ENCODE peak calls at places on chromosomes 1 and 21, in six cellular contexts. One of them, this sample, is unnamed. For H3K4me1, the result is how much of the 10 kb centered on the place peaks cover.

GRCh38 chr1:2233997-2234761 is 6.1 kb downstream of the SKI start:
- DNase-seq in sigmoid colon: peak
- DNase-seq in breast epithelium: peak
- DNase-seq in A549: no peak
- DNase-seq in right lobe of liver: peak
- DNase-seq in heart left ventricle: peak
- DNase-seq in this sample: peak

GRCh38 chr21:46199436-46200373 is 15.4 kb upstream of the SPATC1L start:
- DNase-seq in A549: no peak
- DNase-seq in breast epithelium: no peak
- DNase-seq in right lobe of liver: no peak
- DNase-seq in sigmoid colon: peak
- DNase-seq in heart left ventricle: no peak
- DNase-seq in this sample: no peak

GRCh38 chr1:24027838-24028468 is 47.8 kb upstream of the SRSF10 start:
- DNase-seq in A549: no peak
- DNase-seq in breast epithelium: no peak
- DNase-seq in sigmoid colon: no peak
- DNase-seq in heart left ventricle: no peak
- DNase-seq in right lobe of liver: no peak
- DNase-seq in this sample: no peak

GRCh38 chr1:89259283-89259971 is 13.2 kb downstream of the GBP5 start:
- DNase-seq in sigmoid colon: no peak
- DNase-seq in heart left ventricle: no peak
- DNase-seq in right lobe of liver: no peak
- DNase-seq in breast epithelium: no peak
- DNase-seq in A549: no peak
- DNase-seq in this sample: no peak

GRCh38 chr1:62625415-62625814 is 28.1 kb downstream of the ANGPTL3 start:
- DNase-seq in right lobe of liver: no peak
- DNase-seq in heart left ventricle: no peak
- DNase-seq in breast epithelium: no peak
- DNase-seq in A549: no peak
- DNase-seq in sigmoid colon: no peak
- DNase-seq in this sample: no peak

GRCh38 chr1:12143631-12144155 is 23.1 kb upstream of the TNFRSF1B start:
- DNase-seq in breast epithelium: no peak
- DNase-seq in A549: no peak
- DNase-seq in right lobe of liver: peak
- DNase-seq in sigmoid colon: peak
- DNase-seq in heart left ventricle: peak
- DNase-seq in this sample: peak

GRCh38 chr1:192224386-192224785 is 66.1 kb downstream of the RGS18 start:
- DNase-seq in right lobe of liver: no peak
- DNase-seq in heart left ventricle: no peak
- DNase-seq in sigmoid colon: no peak
- DNase-seq in A549: no peak
- DNase-seq in breast epithelium: no peak
- DNase-seq in this sample: no peak

GRCh38 chr1:111747282-111747734 is 8.1 kb upstream of the INKA2 start:
- DNase-seq in breast epithelium: no peak
- DNase-seq in sigmoid colon: no peak
- DNase-seq in A549: peak
- DNase-seq in right lobe of liver: no peak
- DNase-seq in heart left ventricle: no peak
- DNase-seq in this sample: peak

GRCh38 chr1:67710417-67710816 is 25.4 kb downstream of the GADD45A start:
- DNase-seq in breast epithelium: no peak
- DNase-seq in right lobe of liver: no peak
- DNase-seq in heart left ventricle: no peak
- DNase-seq in A549: no peak
- DNase-seq in sigmoid colon: no peak
- DNase-seq in this sample: no peak

GRCh38 chr1:57307382-57307781 is 116.5 kb downstream of the DAB1 start:
- DNase-seq in sigmoid colon: no peak
- DNase-seq in heart left ventricle: no peak
- DNase-seq in A549: no peak
- DNase-seq in breast epithelium: no peak
- DNase-seq in right lobe of liver: no peak
- DNase-seq in this sample: no peak

GRCh38 chr1:180652791-180653190 is 21.0 kb downstream of the XPR1 start:
- DNase-seq in sigmoid colon: no peak
- DNase-seq in breast epithelium: no peak
- DNase-seq in A549: no peak
- DNase-seq in heart left ventricle: no peak
- DNase-seq in right lobe of liver: no peak
- DNase-seq in this sample: no peak

GRCh38 chr21:16002872-16003466 is 273.2 kb downstream of the USP25 start:
- DNase-seq in right lobe of liver: no peak
- DNase-seq in breast epithelium: no peak
- DNase-seq in heart left ventricle: no peak
- DNase-seq in A549: no peak
- DNase-seq in sigmoid colon: no peak
- DNase-seq in this sample: no peak

GRCh38 chr1:18681423-18681835 is 50.8 kb downstream of the PAX7 start:
- DNase-seq in A549: peak
- DNase-seq in right lobe of liver: no peak
- DNase-seq in breast epithelium: no peak
- DNase-seq in heart left ventricle: no peak
- DNase-seq in sigmoid colon: no peak
- DNase-seq in this sample: no peak

GRCh38 chr1:18682375-18682774 is 51.7 kb downstream of the PAX7 start:
- DNase-seq in breast epithelium: no peak
- DNase-seq in sigmoid colon: no peak
- DNase-seq in heart left ventricle: no peak
- DNase-seq in right lobe of liver: no peak
- DNase-seq in A549: no peak
- DNase-seq in this sample: no peak

GRCh38 chr1:18673976-18674375 is 43.3 kb downstream of the PAX7 start:
- DNase-seq in A549: no peak
- DNase-seq in heart left ventricle: no peak
- DNase-seq in right lobe of liver: no peak
- DNase-seq in breast epithelium: no peak
- DNase-seq in sigmoid colon: no peak
- DNase-seq in this sample: no peak

DNA sequence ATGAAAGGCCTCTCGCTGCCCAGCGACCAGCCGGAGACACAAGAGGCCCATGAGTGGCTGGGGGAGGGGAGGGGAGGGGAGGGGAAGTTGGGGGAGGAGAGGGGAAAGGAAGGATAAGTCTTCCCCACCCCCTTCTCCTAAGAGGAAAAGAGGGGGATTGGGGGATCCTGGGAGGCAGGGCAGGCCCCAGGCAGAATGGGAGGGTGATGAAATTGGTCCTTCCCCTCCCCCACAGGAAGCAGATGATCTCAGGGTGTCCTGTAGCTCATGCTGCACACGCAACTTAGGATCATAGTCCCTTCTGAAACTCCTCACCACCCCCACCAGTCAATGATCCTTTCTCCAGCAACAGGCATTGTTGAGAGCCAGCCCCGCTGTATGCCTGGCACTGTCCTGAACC is 45.8 kb downstream of the PAX7 start:
- DNase-seq in sigmoid colon: no peak
- DNase-seq in A549: no peak
- DNase-seq in breast epithelium: no peak
- DNase-seq in heart left ventricle: no peak
- DNase-seq in right lobe of liver: no peak
- DNase-seq in this sample: no peak
- H3K27ac ChIP-seq in sigmoid colon: no peak
- H3K27ac ChIP-seq in A549: peak
- H3K27ac ChIP-seq in breast epithelium: no peak
- H3K27ac ChIP-seq in heart left ventricle: no peak
- H3K27ac ChIP-seq in right lobe of liver: no peak
- H3K27ac ChIP-seq in this sample: no peak

GRCh38 chr1:26372039-26372438 is 511 bp downstream of the ZNF683 start:
- DNase-seq in heart left ventricle: no peak
- DNase-seq in sigmoid colon: no peak
- DNase-seq in breast epithelium: no peak
- DNase-seq in right lobe of liver: no peak
- DNase-seq in A549: no peak
- DNase-seq in this sample: no peak

GRCh38 chr1:26373281-26373680 is 731 bp upstream of the ZNF683 start:
- DNase-seq in right lobe of liver: no peak
- DNase-seq in breast epithelium: no peak
- DNase-seq in heart left ventricle: no peak
- DNase-seq in A549: no peak
- DNase-seq in sigmoid colon: no peak
- DNase-seq in this sample: no peak

GRCh38 chr1:26373789-26374188 is 1.2 kb upstream of the ZNF683 start:
- DNase-seq in heart left ventricle: no peak
- DNase-seq in sigmoid colon: no peak
- DNase-seq in breast epithelium: no peak
- DNase-seq in right lobe of liver: no peak
- DNase-seq in A549: no peak
- DNase-seq in this sample: no peak

GRCh38 chr1:26376050-26376449 is 3.5 kb upstream of the ZNF683 start:
- DNase-seq in heart left ventricle: no peak
- DNase-seq in sigmoid colon: no peak
- DNase-seq in breast epithelium: no peak
- DNase-seq in right lobe of liver: no peak
- DNase-seq in A549: no peak
- DNase-seq in this sample: no peak

GRCh38 chr1:26375081-26375480 is 2.5 kb upstream of the ZNF683 start:
- DNase-seq in right lobe of liver: no peak
- DNase-seq in A549: no peak
- DNase-seq in breast epithelium: no peak
- DNase-seq in heart left ventricle: no peak
- DNase-seq in sigmoid colon: no peak
- DNase-seq in this sample: no peak
- H3K4me1 ChIP-seq in right lobe of liver: under half
- H3K4me1 ChIP-seq in A549: under half
- H3K4me1 ChIP-seq in breast epithelium: under half
- H3K4me1 ChIP-seq in heart left ventricle: under half
- H3K4me1 ChIP-seq in sigmoid colon: under half
- H3K4me1 ChIP-seq in this sample: under half

GRCh38 chr1:234994411-234995295 is 134.0 kb downstream of the TOMM20 start:
- DNase-seq in heart left ventricle: no peak
- DNase-seq in right lobe of liver: no peak
- DNase-seq in breast epithelium: no peak
- DNase-seq in A549: no peak
- DNase-seq in sigmoid colon: peak
- DNase-seq in this sample: no peak

GRCh38 chr1:234999513-234999940 is 129.1 kb downstream of the TOMM20 start:
- DNase-seq in breast epithelium: no peak
- DNase-seq in A549: no peak
- DNase-seq in heart left ventricle: no peak
- DNase-seq in right lobe of liver: no peak
- DNase-seq in sigmoid colon: peak
- DNase-seq in this sample: no peak

GRCh38 chr1:234996245-234996757 is 132.3 kb downstream of the TOMM20 start:
- DNase-seq in heart left ventricle: no peak
- DNase-seq in A549: no peak
- DNase-seq in sigmoid colon: peak
- DNase-seq in right lobe of liver: no peak
- DNase-seq in breast epithelium: no peak
- DNase-seq in this sample: no peak

GRCh38 chr1:234998174-234998741 is 130.4 kb downstream of the TOMM20 start:
- DNase-seq in heart left ventricle: peak
- DNase-seq in breast epithelium: peak
- DNase-seq in A549: peak
- DNase-seq in right lobe of liver: no peak
- DNase-seq in sigmoid colon: peak
- DNase-seq in this sample: no peak

DNA sequence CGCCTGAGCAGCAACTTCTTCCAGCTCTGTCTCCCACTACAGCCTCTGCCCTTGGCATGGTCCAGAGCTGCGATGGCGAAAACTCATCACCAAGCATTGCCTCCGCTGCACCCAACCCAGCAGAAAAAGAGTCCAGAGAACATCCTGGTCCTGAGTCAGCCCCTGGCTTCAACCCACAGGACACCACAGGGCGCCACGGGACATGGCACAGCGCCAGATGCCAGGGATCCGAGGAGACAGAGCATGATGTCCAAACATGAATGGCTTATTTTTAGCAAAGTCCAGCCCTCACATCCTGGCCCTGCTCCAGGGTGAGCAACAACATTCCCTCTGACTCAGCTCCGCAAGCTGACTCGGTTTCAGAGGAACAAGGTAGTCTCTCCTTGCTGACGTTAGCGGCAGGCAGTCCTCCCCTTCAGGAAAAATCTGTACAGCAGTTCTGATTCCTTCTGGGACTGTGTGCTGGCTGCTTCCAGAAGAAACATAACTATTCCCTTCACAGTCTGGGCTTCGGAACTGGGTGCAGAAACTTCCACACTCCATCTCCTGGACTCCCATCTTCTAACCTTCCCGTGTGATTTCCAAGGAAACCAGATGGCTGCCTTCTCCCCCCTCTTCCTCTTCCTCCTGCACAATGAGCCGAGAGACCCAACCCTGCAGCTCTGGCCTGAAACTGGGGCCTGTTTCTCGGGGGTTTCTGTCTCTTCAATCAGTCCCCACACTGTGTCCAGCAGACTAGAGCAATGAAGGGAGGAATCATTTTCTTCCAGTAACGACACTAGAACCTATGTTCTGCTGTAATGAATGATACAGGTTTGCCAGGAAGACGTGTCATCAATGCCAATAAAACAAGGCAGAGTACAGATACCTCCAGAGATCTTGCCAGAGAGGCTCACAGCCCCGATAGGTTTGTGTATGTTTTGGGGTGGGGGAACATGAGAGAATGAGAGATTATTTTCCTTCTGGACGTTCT is 131.2 kb downstream of the TOMM20 start:
- DNase-seq in A549: peak
- DNase-seq in sigmoid colon: peak
- DNase-seq in heart left ventricle: peak
- DNase-seq in breast epithelium: peak
- DNase-seq in right lobe of liver: peak
- DNase-seq in this sample: peak
- TF ChIP-seq POLR2A in A549: no peak
- TF ChIP-seq POLR2A in sigmoid colon: peak
- TF ChIP-seq POLR2A in heart left ventricle: peak
- TF ChIP-seq POLR2A in breast epithelium: peak
- TF ChIP-seq POLR2A in right lobe of liver: peak
- TF ChIP-seq POLR2A in this sample: peak

DNA sequence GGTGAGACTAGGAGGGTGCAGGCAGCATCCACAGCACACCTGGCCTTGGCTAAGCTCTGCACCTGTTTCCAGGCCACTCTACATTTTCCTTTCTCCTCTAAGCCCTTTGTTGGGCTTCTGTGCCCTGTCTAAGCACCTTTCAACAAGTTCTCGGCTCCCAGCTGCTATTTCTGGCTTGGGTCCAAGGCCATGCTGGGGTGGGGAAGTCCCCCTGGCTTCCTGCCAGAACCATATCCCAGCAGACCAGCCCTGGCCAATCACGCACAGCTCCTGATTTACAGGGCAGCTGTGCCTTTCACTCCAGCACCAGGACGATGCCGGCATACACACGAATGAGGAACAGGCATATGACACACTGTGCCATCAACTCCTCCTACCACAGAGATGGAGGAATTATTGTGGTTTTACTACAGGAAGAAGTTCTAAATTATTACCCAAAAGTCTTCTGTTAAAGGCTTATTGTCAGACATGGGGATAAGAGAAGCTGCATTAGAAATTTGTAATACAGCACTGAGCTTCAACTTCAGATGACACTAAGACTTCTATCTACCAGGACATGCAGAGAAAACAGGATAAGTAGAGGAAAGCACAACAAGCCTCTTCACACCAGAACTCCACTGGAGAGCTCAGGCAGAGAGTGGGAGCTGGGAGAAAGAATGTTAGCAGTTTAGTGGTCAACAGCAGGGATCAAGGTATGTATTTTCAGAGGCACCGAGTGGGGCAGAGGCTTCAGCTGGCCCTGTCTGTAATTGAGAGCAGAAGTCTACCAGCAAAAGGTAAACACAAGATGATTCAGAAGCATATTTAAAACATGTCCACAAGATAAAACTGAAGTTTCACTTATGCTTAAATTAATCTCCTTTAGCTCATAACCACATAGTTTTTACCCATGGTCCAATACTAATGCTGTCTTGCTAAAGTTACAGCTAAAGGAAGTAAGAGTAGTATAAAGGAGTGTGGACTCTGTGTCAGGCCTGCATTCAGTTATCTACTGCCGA is 37.4 kb downstream of the TRIT1 start:
- DNase-seq in heart left ventricle: peak
- DNase-seq in sigmoid colon: peak
- DNase-seq in A549: no peak
- DNase-seq in breast epithelium: peak
- DNase-seq in right lobe of liver: peak
- DNase-seq in this sample: peak
- H3K27ac ChIP-seq in heart left ventricle: no peak
- H3K27ac ChIP-seq in sigmoid colon: peak
- H3K27ac ChIP-seq in A549: no peak
- H3K27ac ChIP-seq in breast epithelium: no peak
- H3K27ac ChIP-seq in right lobe of liver: no peak
- H3K27ac ChIP-seq in this sample: peak

This sample was measured in body of pancreas.